ENCODE peak calls at places on chromosomes 2 and 18, in six cellular contexts. One of them, this sample, is unnamed.

GRCh38 chr2:102235491-102235890 is 48.7 kb downstream of the IL1RL2 start:
- DNase-seq in epithelial cell of proximal tubule: no peak
- DNase-seq in CD8-positive, alpha-beta T cell: peak
- DNase-seq in Peyer's patch: no peak
- DNase-seq in NB4: peak
- DNase-seq in IMR-90: peak
- DNase-seq in this sample: no peak

GRCh38 chr18:76892832-76893231 is 70.5 kb downstream of the ZNF236 start:
- DNase-seq in epithelial cell of proximal tubule: no peak
- DNase-seq in CD8-positive, alpha-beta T cell: no peak
- DNase-seq in Peyer's patch: no peak
- DNase-seq in NB4: no peak
- DNase-seq in IMR-90: no peak
- DNase-seq in this sample: peak

GRCh38 chr2:105749583-105750399 is 5.1 kb downstream of the NCK2 start:
- DNase-seq in epithelial cell of proximal tubule: no peak
- DNase-seq in CD8-positive, alpha-beta T cell: peak
- DNase-seq in Peyer's patch: peak
- DNase-seq in NB4: peak
- DNase-seq in IMR-90: peak
- DNase-seq in this sample: no peak

GRCh38 chr2:28522479-28522878 is 26.6 kb downstream of the PLB1 start:
- DNase-seq in epithelial cell of proximal tubule: no peak
- DNase-seq in CD8-positive, alpha-beta T cell: no peak
- DNase-seq in Peyer's patch: no peak
- DNase-seq in NB4: no peak
- DNase-seq in IMR-90: no peak
- DNase-seq in this sample: no peak

GRCh38 chr18:33755918-33756590 is 178.0 kb downstream of the ASXL3 start:
- DNase-seq in epithelial cell of proximal tubule: peak
- DNase-seq in CD8-positive, alpha-beta T cell: no peak
- DNase-seq in Peyer's patch: peak
- DNase-seq in NB4: peak
- DNase-seq in IMR-90: peak
- DNase-seq in this sample: peak

GRCh38 chr2:218806346-218806978 is 24.5 kb downstream of the CYP27A1 start:
- DNase-seq in epithelial cell of proximal tubule: peak
- DNase-seq in CD8-positive, alpha-beta T cell: no peak
- DNase-seq in Peyer's patch: peak
- DNase-seq in NB4: peak
- DNase-seq in IMR-90: peak
- DNase-seq in this sample: peak

GRCh38 chr2:235560345-235560744 is 66.5 kb downstream of the AGAP1 start:
- DNase-seq in epithelial cell of proximal tubule: no peak
- DNase-seq in CD8-positive, alpha-beta T cell: no peak
- DNase-seq in Peyer's patch: no peak
- DNase-seq in NB4: no peak
- DNase-seq in IMR-90: no peak
- DNase-seq in this sample: no peak

GRCh38 chr2:128982001-128982400 is 663.3 kb upstream of the HS6ST1 start:
- DNase-seq in epithelial cell of proximal tubule: no peak
- DNase-seq in CD8-positive, alpha-beta T cell: no peak
- DNase-seq in Peyer's patch: no peak
- DNase-seq in NB4: no peak
- DNase-seq in IMR-90: no peak
- DNase-seq in this sample: no peak

DNA sequence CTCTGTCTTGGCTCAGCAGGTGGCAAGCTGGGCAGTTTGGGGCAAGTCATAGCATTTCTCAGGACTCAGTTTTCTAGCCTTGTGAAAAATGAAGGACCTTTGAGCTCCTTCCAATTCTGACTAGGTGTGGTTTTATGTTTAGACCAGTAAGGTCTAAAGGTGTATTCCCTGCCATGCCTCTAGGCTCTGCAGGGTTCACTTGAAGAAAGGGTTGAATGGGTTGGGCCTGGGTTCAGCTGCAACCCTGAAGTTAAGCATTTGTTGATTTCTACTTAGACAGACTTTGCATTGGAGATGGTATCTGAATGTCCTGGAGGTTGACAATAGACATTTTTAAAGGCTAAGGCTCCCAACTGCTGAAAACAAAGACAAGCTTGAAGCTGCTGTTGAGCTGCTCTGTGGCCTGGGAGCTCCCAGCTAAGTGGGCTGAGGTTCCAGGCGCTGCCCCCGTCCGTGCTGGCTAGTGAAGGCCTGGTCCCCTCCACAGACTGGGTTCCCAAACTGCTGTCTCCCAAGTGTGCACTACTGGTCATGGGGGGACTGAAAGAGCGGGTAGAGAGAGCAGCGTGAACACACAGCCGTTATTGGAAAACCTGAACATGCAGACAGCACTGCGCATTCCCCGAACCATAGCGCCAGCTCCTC is 100.7 kb upstream of the SMAD7 start:
- DNase-seq in epithelial cell of proximal tubule: no peak
- DNase-seq in CD8-positive, alpha-beta T cell: no peak
- DNase-seq in Peyer's patch: no peak
- DNase-seq in NB4: no peak
- DNase-seq in IMR-90: no peak
- DNase-seq in this sample: no peak
- TF ChIP-seq CTCF in epithelial cell of proximal tubule: no peak
- TF ChIP-seq CTCF in CD8-positive, alpha-beta T cell: no peak
- TF ChIP-seq CTCF in Peyer's patch: no peak
- TF ChIP-seq CTCF in NB4: no peak
- TF ChIP-seq CTCF in IMR-90: no peak
- TF ChIP-seq CTCF in this sample: no peak

GRCh38 chr2:231642631-231643493 is 50.2 kb downstream of the TEX44 start:
- DNase-seq in epithelial cell of proximal tubule: peak
- DNase-seq in CD8-positive, alpha-beta T cell: peak
- DNase-seq in Peyer's patch: peak
- DNase-seq in NB4: peak
- DNase-seq in IMR-90: peak
- DNase-seq in this sample: peak
- H3K4me3 ChIP-seq in epithelial cell of proximal tubule: peak
- H3K4me3 ChIP-seq in CD8-positive, alpha-beta T cell: no peak
- H3K4me3 ChIP-seq in Peyer's patch: peak
- H3K4me3 ChIP-seq in NB4: peak
- H3K4me3 ChIP-seq in IMR-90: no peak
- H3K4me3 ChIP-seq in this sample: no peak

GRCh38 chr2:138621139-138621538 is 119.6 kb downstream of the SPOPL start:
- DNase-seq in epithelial cell of proximal tubule: no peak
- DNase-seq in CD8-positive, alpha-beta T cell: no peak
- DNase-seq in Peyer's patch: no peak
- DNase-seq in NB4: no peak
- DNase-seq in IMR-90: no peak
- DNase-seq in this sample: no peak
- TF ChIP-seq CTCF in epithelial cell of proximal tubule: peak
- TF ChIP-seq CTCF in CD8-positive, alpha-beta T cell: no peak
- TF ChIP-seq CTCF in Peyer's patch: no peak
- TF ChIP-seq CTCF in NB4: no peak
- TF ChIP-seq CTCF in IMR-90: no peak
- TF ChIP-seq CTCF in this sample: no peak

DNA sequence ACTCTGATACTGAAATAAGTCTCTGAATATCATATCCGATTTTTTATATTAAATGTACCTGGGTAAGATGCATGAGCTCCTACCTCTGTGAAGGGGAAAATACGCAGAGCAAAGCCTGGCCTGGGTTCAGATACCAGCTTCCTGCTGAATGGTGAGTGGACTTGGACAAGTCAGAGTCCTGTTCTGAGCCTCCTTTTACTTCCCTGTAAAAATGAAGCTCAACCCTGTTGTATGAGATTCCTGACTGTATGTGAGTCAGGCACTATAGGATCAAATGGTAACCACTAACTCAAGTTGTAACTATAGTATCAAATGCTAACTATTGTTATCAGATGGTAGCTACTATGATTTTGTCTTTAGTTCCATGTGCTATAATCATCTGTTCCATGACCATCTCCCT is 561.7 kb downstream of the CNTNAP5 start:
- DNase-seq in epithelial cell of proximal tubule: no peak
- DNase-seq in CD8-positive, alpha-beta T cell: no peak
- DNase-seq in Peyer's patch: no peak
- DNase-seq in NB4: no peak
- DNase-seq in IMR-90: no peak
- DNase-seq in this sample: no peak
- H3K4me3 ChIP-seq in epithelial cell of proximal tubule: no peak
- H3K4me3 ChIP-seq in CD8-positive, alpha-beta T cell: no peak
- H3K4me3 ChIP-seq in Peyer's patch: no peak
- H3K4me3 ChIP-seq in NB4: no peak
- H3K4me3 ChIP-seq in IMR-90: no peak
- H3K4me3 ChIP-seq in this sample: no peak

GRCh38 chr2:115908731-115909130 is 1466.3 kb downstream of the DPP10 start:
- DNase-seq in epithelial cell of proximal tubule: no peak
- DNase-seq in CD8-positive, alpha-beta T cell: no peak
- DNase-seq in Peyer's patch: no peak
- DNase-seq in NB4: no peak
- DNase-seq in IMR-90: no peak
- DNase-seq in this sample: no peak

GRCh38 chr2:115910270-115910669 is 1467.8 kb downstream of the DPP10 start:
- DNase-seq in epithelial cell of proximal tubule: no peak
- DNase-seq in CD8-positive, alpha-beta T cell: no peak
- DNase-seq in Peyer's patch: no peak
- DNase-seq in NB4: peak
- DNase-seq in IMR-90: no peak
- DNase-seq in this sample: no peak
- TF ChIP-seq CTCF in epithelial cell of proximal tubule: no peak
- TF ChIP-seq CTCF in CD8-positive, alpha-beta T cell: no peak
- TF ChIP-seq CTCF in Peyer's patch: no peak
- TF ChIP-seq CTCF in NB4: peak
- TF ChIP-seq CTCF in IMR-90: no peak
- TF ChIP-seq CTCF in this sample: no peak

GRCh38 chr2:33134086-33134763 is 187.5 kb downstream of the LTBP1 start:
- DNase-seq in epithelial cell of proximal tubule: peak
- DNase-seq in CD8-positive, alpha-beta T cell: no peak
- DNase-seq in Peyer's patch: peak
- DNase-seq in NB4: no peak
- DNase-seq in IMR-90: peak
- DNase-seq in this sample: peak
- H3K4me3 ChIP-seq in epithelial cell of proximal tubule: peak
- H3K4me3 ChIP-seq in CD8-positive, alpha-beta T cell: no peak
- H3K4me3 ChIP-seq in Peyer's patch: no peak
- H3K4me3 ChIP-seq in NB4: no peak
- H3K4me3 ChIP-seq in IMR-90: peak
- H3K4me3 ChIP-seq in this sample: peak

This sample was measured in HFF-Myc.